ENCODE peak calls at places on chromosomes 1 and 21, in six cellular contexts. One of them, this sample, is unnamed.

GRCh38 chr1:232901255-232901654 is 49.2 kb upstream of the NTPCR start:
- DNase-seq in CD8-positive, alpha-beta memory T cell: no peak
- DNase-seq in GM13976: peak
- DNase-seq in RPMI7951: no peak
- DNase-seq in NCI-H345: no peak
- DNase-seq in activated naive CD4-positive, alpha-beta T cell: no peak
- DNase-seq in this sample: no peak

GRCh38 chr1:243706563-243706962 is 143.5 kb downstream of the AKT3 start:
- DNase-seq in activated naive CD4-positive, alpha-beta T cell: no peak
- DNase-seq in RPMI7951: no peak
- DNase-seq in GM13976: no peak
- DNase-seq in CD8-positive, alpha-beta memory T cell: no peak
- DNase-seq in NCI-H345: no peak
- DNase-seq in this sample: no peak

GRCh38 chr1:1510912-1511532 is 940 bp upstream of the ATAD3A start:
- DNase-seq in CD8-positive, alpha-beta memory T cell: no peak
- DNase-seq in activated naive CD4-positive, alpha-beta T cell: no peak
- DNase-seq in NCI-H345: no peak
- DNase-seq in RPMI7951: no peak
- DNase-seq in GM13976: no peak
- DNase-seq in this sample: peak

GRCh38 chr1:33276573-33277298 is 20.4 kb downstream of the ZNF362 start:
- DNase-seq in CD8-positive, alpha-beta memory T cell: no peak
- DNase-seq in RPMI7951: no peak
- DNase-seq in activated naive CD4-positive, alpha-beta T cell: no peak
- DNase-seq in GM13976: no peak
- DNase-seq in NCI-H345: no peak
- DNase-seq in this sample: no peak

GRCh38 chr1:156914440-156914856 is 6.0 kb upstream of the LRRC71 start:
- DNase-seq in NCI-H345: no peak
- DNase-seq in CD8-positive, alpha-beta memory T cell: no peak
- DNase-seq in RPMI7951: no peak
- DNase-seq in GM13976: no peak
- DNase-seq in activated naive CD4-positive, alpha-beta T cell: no peak
- DNase-seq in this sample: no peak

GRCh38 chr1:101259744-101260148 is 22.9 kb downstream of the S1PR1 start:
- DNase-seq in activated naive CD4-positive, alpha-beta T cell: no peak
- DNase-seq in NCI-H345: no peak
- DNase-seq in CD8-positive, alpha-beta memory T cell: no peak
- DNase-seq in RPMI7951: peak
- DNase-seq in GM13976: no peak
- DNase-seq in this sample: no peak

GRCh38 chr1:99811075-99811474 is 39.1 kb upstream of the AGL start:
- DNase-seq in RPMI7951: no peak
- DNase-seq in activated naive CD4-positive, alpha-beta T cell: no peak
- DNase-seq in CD8-positive, alpha-beta memory T cell: no peak
- DNase-seq in NCI-H345: no peak
- DNase-seq in GM13976: no peak
- DNase-seq in this sample: no peak

GRCh38 chr1:154265586-154265985 is 6.8 kb upstream of the HAX1 start:
- DNase-seq in RPMI7951: no peak
- DNase-seq in GM13976: no peak
- DNase-seq in CD8-positive, alpha-beta memory T cell: no peak
- DNase-seq in NCI-H345: no peak
- DNase-seq in activated naive CD4-positive, alpha-beta T cell: no peak
- DNase-seq in this sample: no peak

GRCh38 chr1:29363536-29363935 is 127.2 kb downstream of the PTPRU start:
- DNase-seq in RPMI7951: no peak
- DNase-seq in NCI-H345: no peak
- DNase-seq in CD8-positive, alpha-beta memory T cell: no peak
- DNase-seq in activated naive CD4-positive, alpha-beta T cell: no peak
- DNase-seq in GM13976: no peak
- DNase-seq in this sample: no peak

GRCh38 chr1:155082941-155083541 is 4.4 kb downstream of the EFNA3 start:
- DNase-seq in activated naive CD4-positive, alpha-beta T cell: no peak
- DNase-seq in RPMI7951: no peak
- DNase-seq in GM13976: no peak
- DNase-seq in NCI-H345: no peak
- DNase-seq in CD8-positive, alpha-beta memory T cell: no peak
- DNase-seq in this sample: peak

GRCh38 chr1:244318078-244318477 is 133.6 kb downstream of the ADSS2 start:
- DNase-seq in GM13976: no peak
- DNase-seq in NCI-H345: no peak
- DNase-seq in RPMI7951: no peak
- DNase-seq in activated naive CD4-positive, alpha-beta T cell: no peak
- DNase-seq in CD8-positive, alpha-beta memory T cell: no peak
- DNase-seq in this sample: no peak

GRCh38 chr1:195005338-195005737 is 1602.9 kb downstream of the KCNT2 start:
- DNase-seq in NCI-H345: peak
- DNase-seq in RPMI7951: no peak
- DNase-seq in CD8-positive, alpha-beta memory T cell: no peak
- DNase-seq in activated naive CD4-positive, alpha-beta T cell: no peak
- DNase-seq in GM13976: no peak
- DNase-seq in this sample: no peak

GRCh38 chr1:207054476-207054875 is 1.4 kb downstream of the PFKFB2 start:
- DNase-seq in NCI-H345: no peak
- DNase-seq in activated naive CD4-positive, alpha-beta T cell: no peak
- DNase-seq in RPMI7951: no peak
- DNase-seq in CD8-positive, alpha-beta memory T cell: no peak
- DNase-seq in GM13976: no peak
- DNase-seq in this sample: no peak

GRCh38 chr1:33866286-33866685 is 2.4 kb downstream of the HMGB4 start:
- DNase-seq in CD8-positive, alpha-beta memory T cell: no peak
- DNase-seq in activated naive CD4-positive, alpha-beta T cell: no peak
- DNase-seq in RPMI7951: peak
- DNase-seq in GM13976: no peak
- DNase-seq in NCI-H345: no peak
- DNase-seq in this sample: no peak

GRCh38 chr21:39315603-39316002 is 2.2 kb upstream of the BRWD1 start:
- DNase-seq in GM13976: no peak
- DNase-seq in NCI-H345: no peak
- DNase-seq in activated naive CD4-positive, alpha-beta T cell: no peak
- DNase-seq in CD8-positive, alpha-beta memory T cell: no peak
- DNase-seq in RPMI7951: no peak
- DNase-seq in this sample: no peak

GRCh38 chr1:71650126-71650525 is 569.3 kb upstream of the ZRANB2 start:
- DNase-seq in CD8-positive, alpha-beta memory T cell: no peak
- DNase-seq in NCI-H345: no peak
- DNase-seq in RPMI7951: no peak
- DNase-seq in GM13976: no peak
- DNase-seq in activated naive CD4-positive, alpha-beta T cell: no peak
- DNase-seq in this sample: no peak

GRCh38 chr1:14652840-14653239 is 54.4 kb downstream of the KAZN start:
- DNase-seq in CD8-positive, alpha-beta memory T cell: no peak
- DNase-seq in activated naive CD4-positive, alpha-beta T cell: no peak
- DNase-seq in NCI-H345: no peak
- DNase-seq in GM13976: no peak
- DNase-seq in RPMI7951: no peak
- DNase-seq in this sample: no peak

GRCh38 chr1:45079533-45079932 is 67.5 kb downstream of the UROD start:
- DNase-seq in RPMI7951: no peak
- DNase-seq in activated naive CD4-positive, alpha-beta T cell: no peak
- DNase-seq in CD8-positive, alpha-beta memory T cell: no peak
- DNase-seq in GM13976: no peak
- DNase-seq in NCI-H345: no peak
- DNase-seq in this sample: no peak

GRCh38 chr1:53025034-53025777 is 36.8 kb upstream of the PODN start:
- DNase-seq in GM13976: no peak
- DNase-seq in activated naive CD4-positive, alpha-beta T cell: no peak
- DNase-seq in RPMI7951: peak
- DNase-seq in NCI-H345: no peak
- DNase-seq in CD8-positive, alpha-beta memory T cell: no peak
- DNase-seq in this sample: peak

GRCh38 chr1:203077367-203077766 is 8.4 kb downstream of the MYOG start:
- DNase-seq in activated naive CD4-positive, alpha-beta T cell: no peak
- DNase-seq in RPMI7951: no peak
- DNase-seq in GM13976: no peak
- DNase-seq in NCI-H345: no peak
- DNase-seq in CD8-positive, alpha-beta memory T cell: no peak
- DNase-seq in this sample: peak

GRCh38 chr1:177898377-177898648 is 71.5 kb downstream of the SEC16B start:
- DNase-seq in RPMI7951: no peak
- DNase-seq in activated naive CD4-positive, alpha-beta T cell: no peak
- DNase-seq in CD8-positive, alpha-beta memory T cell: no peak
- DNase-seq in NCI-H345: no peak
- DNase-seq in GM13976: no peak
- DNase-seq in this sample: no peak

GRCh38 chr1:63968663-63969460 is 195.0 kb downstream of the ROR1 start:
- DNase-seq in RPMI7951: peak
- DNase-seq in activated naive CD4-positive, alpha-beta T cell: no peak
- DNase-seq in CD8-positive, alpha-beta memory T cell: no peak
- DNase-seq in NCI-H345: no peak
- DNase-seq in GM13976: no peak
- DNase-seq in this sample: no peak

GRCh38 chr1:7218210-7218832 is 433.1 kb downstream of the CAMTA1 start:
- DNase-seq in RPMI7951: peak
- DNase-seq in GM13976: peak
- DNase-seq in activated naive CD4-positive, alpha-beta T cell: no peak
- DNase-seq in NCI-H345: peak
- DNase-seq in CD8-positive, alpha-beta memory T cell: no peak
- DNase-seq in this sample: peak

GRCh38 chr21:25586242-25586805 is 21.0 kb downstream of the MRPL39 start:
- DNase-seq in GM13976: no peak
- DNase-seq in RPMI7951: no peak
- DNase-seq in activated naive CD4-positive, alpha-beta T cell: no peak
- DNase-seq in CD8-positive, alpha-beta memory T cell: no peak
- DNase-seq in NCI-H345: no peak
- DNase-seq in this sample: no peak

GRCh38 chr1:14924012-14924452 is 229.5 kb upstream of the TMEM51 start:
- DNase-seq in CD8-positive, alpha-beta memory T cell: no peak
- DNase-seq in activated naive CD4-positive, alpha-beta T cell: no peak
- DNase-seq in RPMI7951: peak
- DNase-seq in GM13976: peak
- DNase-seq in NCI-H345: peak
- DNase-seq in this sample: peak

GRCh38 chr21:32131960-32132359 is 146.9 kb downstream of the MIS18A start:
- DNase-seq in CD8-positive, alpha-beta memory T cell: no peak
- DNase-seq in GM13976: no peak
- DNase-seq in NCI-H345: no peak
- DNase-seq in RPMI7951: peak
- DNase-seq in activated naive CD4-positive, alpha-beta T cell: no peak
- DNase-seq in this sample: no peak

GRCh38 chr1:82586473-82586872 is 785.7 kb downstream of the ADGRL2 start:
- DNase-seq in GM13976: no peak
- DNase-seq in CD8-positive, alpha-beta memory T cell: no peak
- DNase-seq in RPMI7951: no peak
- DNase-seq in NCI-H345: no peak
- DNase-seq in activated naive CD4-positive, alpha-beta T cell: no peak
- DNase-seq in this sample: no peak

GRCh38 chr21:44356636-44357035 is 3.2 kb downstream of the TRPM2 start:
- DNase-seq in GM13976: no peak
- DNase-seq in NCI-H345: no peak
- DNase-seq in CD8-positive, alpha-beta memory T cell: no peak
- DNase-seq in RPMI7951: no peak
- DNase-seq in activated naive CD4-positive, alpha-beta T cell: no peak
- DNase-seq in this sample: no peak

GRCh38 chr1:156461141-156461540 is 39.4 kb downstream of the MEF2D start:
- DNase-seq in NCI-H345: no peak
- DNase-seq in GM13976: no peak
- DNase-seq in RPMI7951: no peak
- DNase-seq in activated naive CD4-positive, alpha-beta T cell: no peak
- DNase-seq in CD8-positive, alpha-beta memory T cell: no peak
- DNase-seq in this sample: no peak

GRCh38 chr1:214551052-214551435 is 358 bp downstream of the PTPN14 start:
- DNase-seq in NCI-H345: peak
- DNase-seq in GM13976: no peak
- DNase-seq in CD8-positive, alpha-beta memory T cell: no peak
- DNase-seq in activated naive CD4-positive, alpha-beta T cell: no peak
- DNase-seq in RPMI7951: no peak
- DNase-seq in this sample: peak

This sample was measured in left colon.